ENCODE peak calls at places on chromosomes 2 and 18, in six cellular contexts. B is GM06990; S is keratinocyte; Q is stimulated activated CD4-positive, alpha-beta T cell treated with anti-CD3 and anti-CD28 coated beads, Interleukin-1b, Interleukin-23, amount 100 ng/mL, for 48 hours; N is NCI-H774; D is spleen. U is an unnamed sample.
A peak's percentile ranks its signal among the peaks of the same experiment; 100 is the strongest.

GRCh38 chr2:49403722-49404507 is 249.6 kb upstream of the FSHR start:
- DNase-seq in B (no peak), S (no peak), Q (no peak), N (no peak), D (no peak), U (peak; percentile 14)

GRCh38 chr2:10042301-10043161 is 819 bp upstream of the KLF11 start:
- DNase-seq in B (no peak), S (no peak), Q (no peak), N (peak; percentile 39), D (peak; percentile 91), U (no peak)

GRCh38 chr2:88481937-88482336 is 29.4 kb upstream of the FOXI3 start:
- DNase-seq in B (no peak), S (no peak), Q (no peak), N (peak; percentile 74), D (no peak), U (no peak)

GRCh38 chr2:12709207-12709522 is 7.6 kb upstream of the TRIB2 start:
- DNase-seq in B (no peak), S (no peak), Q (no peak), N (no peak), D (no peak), U (no peak)

GRCh38 chr2:160596431-160596830 is 102.8 kb upstream of the RBMS1 start:
- DNase-seq in B (no peak), S (no peak), Q (no peak), N (no peak), D (no peak), U (no peak)

GRCh38 chr2:200677721-200678532 is 92.1 kb downstream of the AOX1 start:
- DNase-seq in B (no peak), S (no peak), Q (no peak), N (no peak), D (no peak), U (no peak)

GRCh38 chr2:17756629-17757028 is 2.7 kb downstream of the GEN1 start:
- DNase-seq in B (no peak), S (no peak), Q (no peak), N (no peak), D (no peak), U (no peak)

GRCh38 chr2:237979331-237979730 is 12.5 kb downstream of the UBE2F start:
- DNase-seq in B (no peak), S (no peak), Q (no peak), N (no peak), D (no peak), U (no peak)

GRCh38 chr2:99970292-99970868 is 172.0 kb downstream of the AFF3 start:
- DNase-seq in B (no peak), S (no peak), Q (no peak), N (no peak), D (no peak), U (no peak)

GRCh38 chr18:13791181-13791580 is 32.8 kb upstream of the MC5R start:
- DNase-seq in B (no peak), S (peak; percentile 21), Q (no peak), N (no peak), D (no peak), U (no peak)

GRCh38 chr2:45173513-45173912 is 164.3 kb upstream of the SIX2 start:
- DNase-seq in B (no peak), S (peak; percentile 25), Q (no peak), N (no peak), D (no peak), U (no peak)

GRCh38 chr2:120760446-120761135 is 24.9 kb downstream of the GLI2 start:
- DNase-seq in B (no peak), S (no peak), Q (no peak), N (no peak), D (peak; percentile 62), U (no peak)

U was measured in NCI-H1105 treated with DMSO at 0.1 percent for 48 hours.